ENCODE peak calls at places on chromosomes 2 and 18, in eight cellular contexts. F is body of pancreas, L is cardiac fibroblast, J is tibial artery, T is fibroblast of mammary gland, R is sigmoid colon, I is A549, U is neuronal stem cell. M is an unnamed sample.

GRCh38 chr18:33231474-33232317 is 208.8 kb downstream of the CCDC178 start:
- DNase-seq in T (peak; percentile 72), I (peak; percentile 11), L (peak; percentile 75), J (peak; percentile 50), U (peak; percentile 88), R (peak; percentile 67), F (peak; percentile 75), M (peak; percentile 69)

GRCh38 chr2:36415623-36416022 is 60.0 kb downstream of the CRIM1 start:
- DNase-seq in J (no peak), T (no peak), I (no peak), U (no peak), R (no peak), L (no peak), F (no peak), M (no peak)

GRCh38 chr2:119333360-119333759 is 33.3 kb downstream of the C2orf76 start:
- DNase-seq in J (no peak), F (no peak), I (no peak), U (no peak), T (peak; percentile 34), L (no peak), R (no peak), M (no peak)

GRCh38 chr2:69988086-69988635 is 26.7 kb upstream of the ASPRV1 start:
- DNase-seq in R (no peak), F (no peak), U (no peak), T (no peak), L (no peak), I (no peak), J (no peak), M (no peak)

GRCh38 chr2:74831693-74832530 is 2.0 kb upstream of the HK2 start:
- DNase-seq in R (no peak), T (peak; percentile 60), L (no peak), I (peak; percentile 26), F (no peak), U (no peak), J (no peak), M (no peak)

GRCh38 chr2:201824212-201824611 is 17.9 kb downstream of the CDK15 start:
- DNase-seq in U (no peak), R (no peak), I (no peak), L (no peak), J (no peak), T (no peak), F (no peak), M (no peak)

GRCh38 chr2:27735263-27735904 is 36.1 kb upstream of the MRPL33 start:
- DNase-seq in R (peak; percentile 88), U (no peak), T (peak; percentile 74), L (peak; percentile 93), J (peak; percentile 80), I (no peak), F (peak; percentile 88), M (peak; percentile 54)

GRCh38 chr2:98895221-98895620 is 40.8 kb downstream of the CRACDL start:
- DNase-seq in R (no peak), F (no peak), L (no peak), I (no peak), U (no peak), T (no peak), J (no peak), M (no peak)

DNA sequence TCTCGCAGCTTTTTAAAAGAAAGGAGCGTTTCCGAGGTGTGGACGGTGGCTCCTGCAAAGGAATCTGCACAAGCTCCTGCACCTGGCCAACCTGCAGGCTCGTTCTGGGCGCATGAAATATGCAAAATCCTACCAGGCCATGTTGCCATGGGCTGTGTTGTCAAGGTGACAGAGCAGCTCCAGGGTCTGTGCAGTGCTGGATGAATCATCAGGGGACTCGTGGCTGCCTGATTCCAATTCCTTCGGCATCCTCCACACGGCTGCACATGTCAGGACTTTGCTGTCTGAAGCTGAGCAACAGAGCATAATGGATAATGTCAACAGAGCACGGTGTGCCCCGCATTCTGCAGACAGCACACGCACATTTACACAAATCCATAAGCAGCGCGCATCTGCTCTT is 120.5 kb downstream of the EIPR1 start:
- DNase-seq in L (no peak), R (no peak), T (no peak), I (no peak), U (no peak), J (no peak), F (no peak), M (peak; percentile 25)
- H3K4me3 ChIP-seq in L (no peak overlapping the region), R (no peak overlapping the region), T (no peak overlapping the region), I (no peak overlapping the region), U (no peak overlapping the region), J (no peak overlapping the region), F (no peak overlapping the region), M (peak overlapping the region; percentile 32)

GRCh38 chr18:36078751-36079529 is 11.6 kb upstream of the RPRD1A start:
- DNase-seq in F (no peak), U (no peak), T (peak; percentile 65), I (no peak), J (no peak), R (no peak), L (peak; percentile 71), M (no peak)
- H3K4me3 ChIP-seq in F (no peak overlapping the region), U (no peak overlapping the region), T (no peak overlapping the region), I (no peak overlapping the region), J (no peak overlapping the region), R (no peak overlapping the region), L (no peak overlapping the region), M (no peak overlapping the region)

DNA sequence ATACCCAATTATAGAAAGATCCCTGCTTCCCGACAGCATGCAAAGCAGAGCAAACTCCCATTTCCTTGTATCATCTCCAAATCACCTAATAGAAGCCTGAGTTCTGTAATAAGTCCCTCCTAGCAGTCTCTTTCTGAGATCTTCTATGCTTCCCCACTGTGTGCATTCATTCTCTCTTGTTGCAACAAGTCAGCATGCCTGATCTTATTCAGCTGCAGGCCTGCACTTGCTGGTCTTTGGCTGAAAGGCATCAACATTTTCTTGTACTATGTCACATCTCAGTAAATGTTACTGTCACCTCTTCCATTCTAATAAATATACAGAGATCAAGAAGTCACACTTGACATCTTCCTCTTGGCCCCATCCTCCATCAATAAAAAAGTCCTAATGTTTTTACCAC is 449.9 kb upstream of the MEX3C start:
- DNase-seq in I (no peak), F (no peak), R (no peak), L (no peak), T (no peak), U (no peak), J (no peak), M (no peak)
- H3K4me3 ChIP-seq in I (no peak overlapping the region), F (no peak overlapping the region), R (no peak overlapping the region), L (no peak overlapping the region), T (no peak overlapping the region), U (no peak overlapping the region), J (no peak overlapping the region), M (no peak overlapping the region)

DNA sequence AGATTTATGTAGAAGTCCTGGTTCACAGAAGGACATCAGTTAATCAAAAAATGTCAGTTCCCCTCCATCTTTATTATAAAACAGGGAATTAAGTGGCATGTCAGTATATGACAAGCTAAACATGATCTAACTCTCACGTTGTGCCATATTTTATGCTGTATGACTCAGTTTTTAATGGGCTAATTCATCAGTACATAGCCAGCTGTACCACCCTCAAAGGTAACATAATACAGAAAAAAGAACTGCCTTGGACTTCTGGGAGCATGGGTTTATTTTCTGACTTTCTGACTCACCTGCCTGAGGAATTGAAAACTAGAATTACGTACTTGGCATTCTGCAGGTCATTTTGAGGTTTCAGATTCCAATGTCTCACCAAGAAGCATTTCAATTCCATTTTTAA is 135.7 kb downstream of the CMPK2 start:
- DNase-seq in J (no peak), L (no peak), F (no peak), R (no peak), T (no peak), I (no peak), U (no peak), M (no peak)
- H3K4me3 ChIP-seq in J (no peak overlapping the region), L (no peak overlapping the region), F (no peak overlapping the region), R (no peak overlapping the region), T (no peak overlapping the region), I (no peak overlapping the region), U (no peak overlapping the region), M (no peak overlapping the region)

GRCh38 chr2:105644174-105644980 is 100.3 kb upstream of the NCK2 start:
- DNase-seq in L (peak; percentile 18), J (no peak), R (no peak), I (no peak), T (peak; percentile 39), U (no peak), F (no peak), M (peak; percentile 43)
- H3K4me3 ChIP-seq in L (peak overlapping the region; percentile 3), J (no peak overlapping the region), R (no peak overlapping the region), I (peak overlapping the region; percentile 30), T (no peak overlapping the region), U (no peak overlapping the region), F (no peak overlapping the region), M (peak overlapping the region; percentile 25)

DNA sequence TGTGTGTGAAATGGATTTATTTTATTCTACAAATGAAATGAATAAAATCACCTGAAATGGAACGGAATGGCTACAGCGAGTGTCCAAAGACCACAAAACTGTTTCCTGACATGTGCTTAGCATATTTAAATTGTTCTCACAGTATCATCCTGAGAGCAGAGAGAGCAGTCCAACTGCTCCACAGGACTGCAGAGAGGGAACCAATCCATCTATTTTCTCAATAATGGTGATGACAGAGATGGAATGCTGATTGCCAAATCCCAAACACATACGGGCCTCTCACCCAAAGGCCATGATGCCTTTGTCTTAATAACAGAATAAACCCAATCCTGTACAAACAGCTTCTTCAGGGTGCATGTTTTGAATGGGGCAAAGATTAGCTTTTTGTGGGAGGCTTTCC is 41.1 kb downstream of the STAT1 start:
- DNase-seq in J (no peak), T (peak; percentile 72), I (no peak), R (no peak), F (no peak), U (no peak), L (peak; percentile 20), M (no peak)
- H3K4me3 ChIP-seq in J (no peak overlapping the region), T (no peak overlapping the region), I (no peak overlapping the region), R (no peak overlapping the region), F (no peak overlapping the region), U (no peak overlapping the region), L (no peak overlapping the region), M (no peak overlapping the region)